ENCODE peak calls at places on chromosomes 6 and 20, in ten cellular contexts. O, A, B, S, G, V, K, F, Y and Z are unnamed samples.

GRCh38 chr6:7640607-7641577 is 50.9 kb downstream of the SNRNP48 start:
- DNase-seq in O (no peak), A (no peak), B (no peak), S (no peak), G (no peak), V (peak; percentile 64), K (no peak), F (no peak), Y (peak; percentile 65), Z (no peak)

GRCh38 chr20:52102126-52102525 is 89.5 kb downstream of the ZFP64 start:
- DNase-seq in O (no peak), A (no peak), B (no peak), S (no peak), G (no peak), V (no peak), K (no peak), F (no peak), Y (no peak), Z (no peak)

GRCh38 chr20:61809006-61809770 is 256.5 kb downstream of the TAF4 start:
- DNase-seq in O (no peak), A (no peak), B (peak; percentile 3), S (no peak), G (no peak), V (no peak), K (no peak), F (no peak), Y (no peak), Z (no peak)

GRCh38 chr20:44282148-44282547 is 28.9 kb downstream of the FITM2 start:
- DNase-seq in O (no peak), A (no peak), B (no peak), S (no peak), G (no peak), V (peak; percentile 75), K (no peak), F (no peak), Y (no peak), Z (no peak)

GRCh38 chr6:18640754-18641153 is 253.6 kb downstream of the RNF144B start:
- DNase-seq in O (no peak), A (no peak), B (no peak), S (no peak), G (no peak), V (no peak), K (no peak), F (no peak), Y (no peak), Z (no peak)

GRCh38 chr20:33013701-33014326 is 6.3 kb downstream of the BPIFB2 start:
- DNase-seq in O (no peak), A (no peak), B (no peak), S (no peak), G (no peak), V (no peak), K (no peak), F (no peak), Y (no peak), Z (no peak)

GRCh38 chr6:26250806-26251075 is 114.3 kb upstream of the BTN3A2 start:
- DNase-seq in O (no peak), A (no peak), B (no peak), S (no peak), G (no peak), V (no peak), K (peak; percentile 56), F (no peak), Y (no peak), Z (no peak)

GRCh38 chr20:4812641-4813075 is 90.9 kb downstream of the PRND start:
- DNase-seq in O (no peak), A (no peak), B (peak; percentile 33), S (peak; percentile 61), G (no peak), V (no peak), K (no peak), F (no peak), Y (no peak), Z (no peak)

GRCh38 chr20:17442588-17442987 is 88.6 kb downstream of the BFSP1 start:
- DNase-seq in O (no peak), A (no peak), B (no peak), S (no peak), G (no peak), V (peak; percentile 36), K (no peak), F (peak; percentile 12), Y (no peak), Z (no peak)

GRCh38 chr6:8182857-8183256 is 80.5 kb upstream of the EEF1E1 start:
- DNase-seq in O (peak; percentile 7), A (no peak), B (no peak), S (no peak), G (no peak), V (no peak), K (no peak), F (no peak), Y (no peak), Z (no peak)

GRCh38 chr6:44456070-44456965 is 68.8 kb downstream of the CDC5L start:
- DNase-seq in O (peak; percentile 29), A (no peak), B (peak; percentile 52), S (peak; percentile 66), G (no peak), V (peak; percentile 61), K (peak; percentile 46), F (no peak), Y (peak; percentile 63), Z (peak; percentile 72)

GRCh38 chr6:31267504-31268371 is 4.2 kb downstream of the HLA-C start:
- DNase-seq in O (no peak), A (no peak), B (peak; percentile 16), S (peak; percentile 41), G (no peak), V (no peak), K (peak; percentile 23), F (no peak), Y (no peak), Z (no peak)

GRCh38 chr6:136506124-136506799 is 44.0 kb downstream of the MAP7 start:
- DNase-seq in O (no peak), A (no peak), B (no peak), S (no peak), G (no peak), V (no peak), K (no peak), F (no peak), Y (no peak), Z (no peak)

GRCh38 chr6:32086661-32087573 is 22.2 kb downstream of the TNXB start:
- DNase-seq in O (peak; percentile 70), A (no peak), B (no peak), S (peak; percentile 82), G (no peak), V (peak; percentile 27), K (peak; percentile 65), F (no peak), Y (no peak), Z (peak; percentile 77)

DNA sequence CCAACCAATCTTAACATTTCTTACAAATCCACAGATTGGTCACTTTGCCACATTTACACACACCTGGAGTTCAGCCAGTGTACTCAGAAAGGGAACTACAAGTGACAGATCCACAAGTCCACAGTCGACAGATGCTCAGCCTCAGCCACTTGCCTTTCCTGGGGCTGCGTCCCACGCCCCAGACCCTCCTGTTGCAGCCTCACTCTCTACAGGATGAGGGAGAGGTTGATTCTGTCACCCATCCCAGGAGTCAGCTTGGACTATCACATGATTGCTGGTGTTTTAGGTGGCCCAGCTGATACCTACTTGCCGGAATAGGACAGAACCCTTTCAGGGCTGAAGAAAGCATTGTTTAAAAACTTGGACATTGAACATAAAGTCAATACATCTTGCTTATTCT is 108.8 kb downstream of the FAM120B start:
- DNase-seq in O (no peak), A (no peak), B (no peak), S (no peak), G (no peak), V (no peak), K (no peak), F (peak; percentile 55), Y (no peak), Z (no peak)
- TF ChIP-seq CTCF in O (no peak), A (no peak), B (no peak), S (no peak), G (no peak), V (no peak), K (no peak), F (no peak), Y (no peak), Z (no peak)

GRCh38 chr6:165686966-165687365 is 23.9 kb upstream of the PDE10A start:
- DNase-seq in O (no peak), A (no peak), B (no peak), S (no peak), G (no peak), V (no peak), K (no peak), F (peak; percentile 80), Y (no peak), Z (no peak)

GRCh38 chr6:165685302-165685701 is 22.3 kb upstream of the PDE10A start:
- DNase-seq in O (no peak), A (no peak), B (no peak), S (no peak), G (no peak), V (no peak), K (no peak), F (peak; percentile 79), Y (no peak), Z (no peak)

GRCh38 chr6:165694296-165694695 is 31.3 kb upstream of the PDE10A start:
- DNase-seq in O (no peak), A (no peak), B (no peak), S (no peak), G (no peak), V (no peak), K (no peak), F (no peak), Y (no peak), Z (no peak)

GRCh38 chr6:165692106-165692653 is 29.1 kb upstream of the PDE10A start:
- DNase-seq in O (no peak), A (no peak), B (no peak), S (no peak), G (no peak), V (no peak), K (no peak), F (peak; percentile 80), Y (no peak), Z (no peak)

DNA sequence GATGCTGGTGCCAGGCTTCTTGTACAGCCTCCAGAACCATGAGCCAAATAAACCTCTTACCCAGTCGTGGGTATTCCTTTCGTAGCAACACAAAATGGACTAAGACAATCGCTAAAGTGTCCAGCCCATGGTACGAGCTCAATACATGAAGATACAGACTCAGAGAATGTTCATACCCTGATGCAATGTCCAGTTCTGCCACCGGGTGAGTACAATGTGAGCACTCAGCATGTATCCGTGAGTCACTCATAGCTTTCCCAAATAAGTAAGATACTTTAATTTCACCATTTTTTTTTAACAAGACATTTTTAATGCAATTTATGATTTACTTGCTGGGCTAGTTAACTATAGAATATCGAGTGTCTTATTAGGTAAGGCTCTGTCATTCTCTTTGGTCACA is 26.7 kb upstream of the PDE10A start:
- DNase-seq in O (no peak), A (no peak), B (no peak), S (no peak), G (no peak), V (no peak), K (no peak), F (peak; percentile 57), Y (no peak), Z (no peak)
- TF ChIP-seq CTCF in O (no peak), A (no peak), B (peak; percentile 44), S (no peak), G (no peak), V (no peak), K (no peak), F (no peak), Y (no peak), Z (no peak)

GRCh38 chr6:122726649-122727048 is 52.9 kb upstream of the FABP7 start:
- DNase-seq in O (no peak), A (no peak), B (no peak), S (no peak), G (no peak), V (peak; percentile 19), K (no peak), F (no peak), Y (peak; percentile 29), Z (no peak)
- TF ChIP-seq CTCF in O (peak; percentile 63), A (peak; percentile 13), B (peak; percentile 68), S (peak; percentile 40), G (peak; percentile 40), V (peak; percentile 48), K (peak; percentile 41), F (peak; percentile 22), Y (peak; percentile 43), Z (peak; percentile 51)

GRCh38 chr20:58481541-58482021 is 33.6 kb downstream of the APCDD1L start:
- DNase-seq in O (peak; percentile 16), A (no peak), B (peak; percentile 54), S (peak; percentile 60), G (no peak), V (peak; percentile 42), K (peak; percentile 68), F (no peak), Y (peak; percentile 64), Z (peak; percentile 80)
- TF ChIP-seq CTCF in O (peak; percentile 61), A (peak; percentile 40), B (peak; percentile 64), S (peak; percentile 57), G (peak; percentile 49), V (peak; percentile 66), K (peak; percentile 86), F (peak; percentile 77), Y (peak; percentile 53), Z (peak; percentile 59)